ENCODE peak calls at places on chromosomes 12 and 14, in six cellular contexts. One of them, this sample, is unnamed.

GRCh38 chr14:45201908-45202307 is 51.1 kb downstream of the MIS18BP1 start:
- DNase-seq in mesothelial cell of epicardium: no peak
- DNase-seq in adipocyte: no peak
- DNase-seq in endothelial cell: peak
- DNase-seq in aorta: no peak
- DNase-seq in NCI-H2029: no peak
- DNase-seq in this sample: no peak

GRCh38 chr14:71113376-71113775 is 206.1 kb downstream of the PCNX1 start:
- DNase-seq in endothelial cell: no peak
- DNase-seq in NCI-H2029: no peak
- DNase-seq in adipocyte: peak
- DNase-seq in mesothelial cell of epicardium: no peak
- DNase-seq in aorta: no peak
- DNase-seq in this sample: no peak

GRCh38 chr12:7042847-7043246 is 17.7 kb upstream of the C1S start:
- DNase-seq in NCI-H2029: peak
- DNase-seq in adipocyte: peak
- DNase-seq in mesothelial cell of epicardium: no peak
- DNase-seq in aorta: no peak
- DNase-seq in endothelial cell: no peak
- DNase-seq in this sample: no peak

GRCh38 chr12:63440063-63440462 is 228.2 kb downstream of the DPY19L2 start:
- DNase-seq in NCI-H2029: no peak
- DNase-seq in mesothelial cell of epicardium: no peak
- DNase-seq in endothelial cell: no peak
- DNase-seq in aorta: no peak
- DNase-seq in adipocyte: no peak
- DNase-seq in this sample: no peak

GRCh38 chr12:98814254-98814653 is 169.2 kb downstream of the APAF1 start:
- DNase-seq in aorta: no peak
- DNase-seq in NCI-H2029: peak
- DNase-seq in mesothelial cell of epicardium: no peak
- DNase-seq in adipocyte: no peak
- DNase-seq in endothelial cell: no peak
- DNase-seq in this sample: no peak

GRCh38 chr12:1911598-1912575 is 6.6 kb downstream of the CACNA2D4 start:
- DNase-seq in mesothelial cell of epicardium: no peak
- DNase-seq in NCI-H2029: peak
- DNase-seq in endothelial cell: no peak
- DNase-seq in adipocyte: no peak
- DNase-seq in aorta: no peak
- DNase-seq in this sample: no peak

GRCh38 chr12:100229036-100229635 is 28.5 kb downstream of the ACTR6 start:
- DNase-seq in mesothelial cell of epicardium: no peak
- DNase-seq in adipocyte: no peak
- DNase-seq in NCI-H2029: no peak
- DNase-seq in aorta: no peak
- DNase-seq in endothelial cell: no peak
- DNase-seq in this sample: no peak

GRCh38 chr14:104870368-104871144 is 5.5 kb downstream of the CEP170B start:
- DNase-seq in aorta: no peak
- DNase-seq in endothelial cell: peak
- DNase-seq in mesothelial cell of epicardium: no peak
- DNase-seq in adipocyte: no peak
- DNase-seq in NCI-H2029: no peak
- DNase-seq in this sample: peak

GRCh38 chr12:18703326-18703725 is 34.5 kb downstream of the PLCZ1 start:
- DNase-seq in mesothelial cell of epicardium: no peak
- DNase-seq in NCI-H2029: no peak
- DNase-seq in aorta: no peak
- DNase-seq in adipocyte: no peak
- DNase-seq in endothelial cell: no peak
- DNase-seq in this sample: no peak

GRCh38 chr12:131454418-131455217 is 256.3 kb upstream of the SFSWAP start:
- DNase-seq in NCI-H2029: no peak
- DNase-seq in mesothelial cell of epicardium: no peak
- DNase-seq in aorta: no peak
- DNase-seq in adipocyte: no peak
- DNase-seq in endothelial cell: peak
- DNase-seq in this sample: peak

GRCh38 chr12:75711276-75711675 is 199.9 kb upstream of the KRR1 start:
- DNase-seq in NCI-H2029: no peak
- DNase-seq in aorta: no peak
- DNase-seq in adipocyte: no peak
- DNase-seq in endothelial cell: no peak
- DNase-seq in mesothelial cell of epicardium: no peak
- DNase-seq in this sample: no peak

GRCh38 chr14:101878222-101879211 is 85.9 kb upstream of the DYNC1H1 start:
- DNase-seq in mesothelial cell of epicardium: no peak
- DNase-seq in NCI-H2029: no peak
- DNase-seq in aorta: peak
- DNase-seq in endothelial cell: no peak
- DNase-seq in adipocyte: no peak
- DNase-seq in this sample: no peak

GRCh38 chr12:13195244-13195643 is 1.3 kb upstream of the EMP1 start:
- DNase-seq in NCI-H2029: no peak
- DNase-seq in adipocyte: no peak
- DNase-seq in aorta: no peak
- DNase-seq in mesothelial cell of epicardium: no peak
- DNase-seq in endothelial cell: no peak
- DNase-seq in this sample: no peak

GRCh38 chr12:70077441-70077840 is 165.8 kb upstream of the CNOT2 start:
- DNase-seq in mesothelial cell of epicardium: no peak
- DNase-seq in aorta: no peak
- DNase-seq in adipocyte: no peak
- DNase-seq in NCI-H2029: no peak
- DNase-seq in endothelial cell: no peak
- DNase-seq in this sample: no peak

GRCh38 chr12:18864900-18865561 is 127.1 kb downstream of the CAPZA3 start:
- DNase-seq in aorta: no peak
- DNase-seq in NCI-H2029: no peak
- DNase-seq in adipocyte: peak
- DNase-seq in mesothelial cell of epicardium: no peak
- DNase-seq in endothelial cell: no peak
- DNase-seq in this sample: no peak